ENCODE peak calls at places on chromosomes 12 and 14, in seven cellular contexts. B is HCT116, I is IMR-90, M is ovary, F is adrenal gland, Q is GM12892, D is uterus. N is an unnamed sample.

GRCh38 chr14:38409081-38409705 is 153.3 kb upstream of the CLEC14A start:
- DNase-seq in B (no peak), I (peak; percentile 55), M (no peak), F (no peak), Q (no peak), D (no peak), N (no peak)

GRCh38 chr12:12376636-12377448 is 20.0 kb downstream of the BORCS5 start:
- DNase-seq in B (peak; percentile 65), I (peak; percentile 86), M (no peak), F (no peak), Q (peak; percentile 34), D (no peak), N (peak; percentile 23)

GRCh38 chr14:69999246-69999645 is 120.0 kb downstream of the SMOC1 start:
- DNase-seq in B (no peak), I (peak; percentile 100), M (no peak), F (no peak), Q (no peak), D (no peak), N (peak; percentile 28)

GRCh38 chr14:101927859-101928258 is 36.5 kb upstream of the DYNC1H1 start:
- DNase-seq in B (no peak), I (peak; percentile 98), M (peak; percentile 93), F (peak; percentile 97), Q (no peak), D (peak; percentile 93), N (no peak)

GRCh38 chr14:103081951-103082350 is 2.1 kb upstream of the LBHD2 start:
- DNase-seq in B (no peak), I (no peak), M (no peak), F (no peak), Q (no peak), D (no peak), N (no peak)

GRCh38 chr12:90575995-90576394 is 379.0 kb downstream of the CCER1 start:
- DNase-seq in B (no peak), I (no peak), M (no peak), F (no peak), Q (no peak), D (no peak), N (no peak)

GRCh38 chr12:56267443-56268071 is 815 bp downstream of the COQ10A start:
- DNase-seq in B (no peak), I (no peak), M (no peak), F (peak; percentile 63), Q (no peak), D (no peak), N (no peak)

GRCh38 chr12:6341439-6342139 is at the start of gene TNFRSF1A:
- DNase-seq in B (no peak), I (peak; percentile 85), M (peak; percentile 77), F (peak; percentile 90), Q (no peak), D (peak; percentile 76), N (no peak)

GRCh38 chr12:21881950-21882349 is 59.3 kb downstream of the ABCC9 start:
- DNase-seq in B (no peak), I (no peak), M (peak; percentile 18), F (no peak), Q (no peak), D (peak; percentile 39), N (no peak)

GRCh38 chr12:116672842-116673516 is 64.9 kb downstream of the SPRING1 start:
- DNase-seq in B (no peak), I (no peak), M (no peak), F (no peak), Q (no peak), D (no peak), N (no peak)

GRCh38 chr12:2640709-2641108 is 154.1 kb upstream of the FKBP4 start:
- DNase-seq in B (peak; percentile 81), I (peak; percentile 99), M (peak; percentile 35), F (peak; percentile 84), Q (no peak), D (peak; percentile 64), N (peak; percentile 100)

GRCh38 chr12:118402251-118402650 is 25.9 kb downstream of the SUDS3 start:
- DNase-seq in B (no peak), I (peak; percentile 93), M (no peak), F (no peak), Q (no peak), D (no peak), N (peak; percentile 19)

GRCh38 chr14:87434680-87435079 is 558.3 kb downstream of the GALC start:
- DNase-seq in B (no peak), I (no peak), M (no peak), F (no peak), Q (no peak), D (no peak), N (no peak)

GRCh38 chr12:31752450-31752849 is 23.6 kb upstream of the AMN1 start:
- DNase-seq in B (no peak), I (no peak), M (no peak), F (no peak), Q (no peak), D (no peak), N (no peak)

GRCh38 chr14:100030441-100031153 is 34.6 kb upstream of the EVL start:
- DNase-seq in B (no peak), I (peak; percentile 95), M (no peak), F (peak; percentile 68), Q (no peak), D (no peak), N (peak; percentile 32)

GRCh38 chr14:95667251-95667693 is 19.0 kb upstream of the TCL1B start:
- DNase-seq in B (no peak), I (no peak), M (no peak), F (no peak), Q (no peak), D (no peak), N (no peak)

GRCh38 chr14:25048170-25049126 is 1.5 kb downstream of the STXBP6 start:
- DNase-seq in B (no peak), I (peak; percentile 86), M (peak; percentile 19), F (no peak), Q (no peak), D (peak; percentile 57), N (no peak)

GRCh38 chr12:50069069-50069468 is 11.7 kb downstream of the ASIC1 start:
- DNase-seq in B (no peak), I (no peak), M (no peak), F (no peak), Q (no peak), D (no peak), N (no peak)

DNA sequence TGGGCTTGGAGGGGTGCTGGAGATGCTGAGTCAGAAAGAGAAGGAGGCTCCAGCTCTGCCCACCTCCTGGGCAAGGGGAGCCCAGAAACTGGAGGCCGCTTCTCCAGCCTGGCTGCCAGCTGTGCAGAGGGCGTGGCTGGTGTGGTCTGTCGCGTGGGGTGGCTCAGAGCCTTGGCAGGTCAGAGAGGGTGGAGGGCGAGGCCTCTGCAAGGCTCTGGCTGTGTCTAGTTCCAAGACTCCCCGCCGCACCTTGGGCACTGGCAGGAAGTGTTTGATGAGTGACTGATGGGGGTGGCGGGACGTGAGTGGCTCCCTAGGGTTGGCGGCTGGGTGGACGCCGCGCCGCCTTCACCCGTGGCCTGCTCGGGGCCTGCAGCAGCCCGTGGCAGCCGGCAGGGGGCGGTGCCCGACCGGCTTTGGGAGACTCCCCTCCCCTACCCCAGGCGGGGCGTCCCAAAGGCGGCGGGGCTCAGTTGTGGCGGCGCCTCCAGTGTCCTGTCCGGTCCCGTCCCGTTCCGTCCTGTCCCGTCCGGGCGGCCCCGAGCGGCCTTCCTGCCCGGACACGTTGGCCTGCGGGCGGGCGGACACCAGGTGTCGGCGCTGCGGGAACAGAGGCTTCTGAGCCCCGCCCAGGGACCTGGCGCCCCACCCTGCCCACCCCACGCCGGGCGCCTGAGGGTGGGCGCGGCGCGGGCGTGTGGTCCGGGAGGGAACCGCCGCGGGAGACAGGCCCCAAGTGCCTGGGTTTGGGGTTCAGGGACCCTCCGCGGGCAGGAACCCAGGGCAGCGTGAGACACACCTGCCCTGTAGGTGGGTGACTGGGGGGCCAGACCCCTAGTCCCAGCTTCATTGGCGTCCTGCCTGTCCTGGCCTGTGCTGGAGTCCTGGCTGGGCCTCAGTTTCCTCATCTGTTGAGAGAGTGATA is 39.7 kb downstream of the KRT80 start:
- DNase-seq in B (no peak), I (peak; percentile 41), M (peak; percentile 76), F (peak; percentile 72), Q (peak; percentile 73), D (peak; percentile 58), N (peak; percentile 79)
- TF ChIP-seq POLR2A in B (no peak), I (no peak), M (no peak), F (no peak), Q (no peak), D (no peak), N (no peak)

GRCh38 chr14:75070383-75070782 is 942 bp downstream of the ZC2HC1C start:
- DNase-seq in B (no peak), I (no peak), M (peak; percentile 42), F (no peak), Q (no peak), D (peak; percentile 84), N (no peak)

GRCh38 chr14:75067212-75067611 is 2.2 kb upstream of the ZC2HC1C start:
- DNase-seq in B (no peak), I (no peak), M (no peak), F (no peak), Q (no peak), D (no peak), N (no peak)

GRCh38 chr14:75069811-75070145 is 337 bp downstream of the ZC2HC1C start:
- DNase-seq in B (no peak), I (no peak), M (no peak), F (no peak), Q (no peak), D (no peak), N (no peak)

GRCh38 chr14:75068294-75069020 is 984 bp upstream of the ZC2HC1C start:
- DNase-seq in B (no peak), I (no peak), M (no peak), F (no peak), Q (no peak), D (no peak), N (no peak)

DNA sequence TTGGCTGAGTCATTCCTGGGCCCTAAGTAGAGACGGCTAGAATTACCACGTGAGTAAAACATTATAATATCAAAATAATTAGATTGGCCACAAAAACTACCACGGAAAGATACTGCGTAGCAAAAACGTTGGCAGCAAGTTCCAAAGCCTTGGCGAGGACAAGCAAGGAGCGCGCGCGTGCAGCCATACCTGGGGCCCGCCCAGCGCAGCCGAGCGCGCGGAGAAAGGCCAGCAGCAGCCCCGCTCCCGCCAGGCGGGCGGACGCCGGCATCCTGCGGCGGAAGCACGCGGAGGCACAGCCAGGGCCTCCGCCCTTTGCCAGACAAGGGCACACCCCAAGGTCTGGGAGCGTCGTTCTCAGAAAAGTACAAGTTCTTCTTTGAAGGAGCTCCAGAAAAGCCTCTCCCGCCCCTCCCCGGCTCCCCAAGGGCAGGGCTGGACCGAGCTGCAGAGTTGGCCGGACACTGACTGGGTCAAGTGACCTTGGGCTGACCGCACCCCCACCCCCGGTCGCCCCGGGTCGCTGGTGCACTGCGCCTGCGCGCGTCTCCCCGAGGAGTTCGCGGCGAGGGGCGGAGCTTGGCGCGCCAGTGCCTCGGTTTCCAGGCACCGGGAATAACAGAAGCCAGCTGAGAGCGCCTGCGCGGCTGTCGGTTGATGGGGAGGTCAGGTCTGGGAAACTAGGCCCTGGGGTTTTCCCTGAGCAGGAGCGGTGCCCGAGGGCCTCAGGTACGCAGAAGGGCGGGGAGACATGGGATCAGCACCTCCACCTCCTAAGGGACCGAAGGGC is at the start of gene ZC2HC1C:
- DNase-seq in B (peak; percentile 64), I (peak; percentile 75), M (peak; percentile 98), F (peak; percentile 98), Q (peak; percentile 69), D (peak; percentile 98), N (peak; percentile 69)
- TF ChIP-seq POLR2A in B (peak; percentile 65), I (no peak), M (peak; percentile 70), F (peak; percentile 67), Q (peak; percentile 66), D (peak; percentile 26), N (peak; percentile 12)

GRCh38 chr12:47757840-47758583 is 668 bp downstream of the RAPGEF3 start:
- DNase-seq in B (no peak), I (no peak), M (peak; percentile 73), F (no peak), Q (no peak), D (peak; percentile 50), N (no peak)
- TF ChIP-seq POLR2A in B (no peak), I (no peak), M (no peak), F (no peak), Q (no peak), D (no peak), N (no peak)

GRCh38 chr14:93114713-93115068 is 1.0 kb downstream of the ITPK1 start:
- DNase-seq in B (no peak), I (no peak), M (no peak), F (no peak), Q (no peak), D (no peak), N (no peak)
- TF ChIP-seq POLR2A in B (no peak), I (no peak), M (no peak), F (no peak), Q (no peak), D (no peak), N (no peak)

N was measured in H54.